ENCODE peak calls at places on chromosome 19, in ten cellular contexts. One of them, this sample, is unnamed.

GRCh38 chr19:38638461-38638860 is 9.0 kb upstream of the ACTN4 start:
- DNase-seq in hepatocyte: no peak
- DNase-seq in fibroblast of lung: no peak
- DNase-seq in SJSA1: no peak
- DNase-seq in AG04450: no peak
- DNase-seq in K562: no peak
- DNase-seq in PC-9: peak
- DNase-seq in psoas muscle: no peak
- DNase-seq in heart left ventricle: no peak
- DNase-seq in brain microvascular endothelial cell: no peak
- DNase-seq in this sample: no peak

GRCh38 chr19:4594199-4594598 is 34.7 kb upstream of the SEMA6B start:
- DNase-seq in psoas muscle: no peak
- DNase-seq in fibroblast of lung: no peak
- DNase-seq in PC-9: no peak
- DNase-seq in AG04450: no peak
- DNase-seq in brain microvascular endothelial cell: peak
- DNase-seq in SJSA1: no peak
- DNase-seq in hepatocyte: no peak
- DNase-seq in K562: no peak
- DNase-seq in heart left ventricle: no peak
- DNase-seq in this sample: no peak

GRCh38 chr19:33772102-33772857 is 24.4 kb upstream of the KCTD15 start:
- DNase-seq in heart left ventricle: no peak
- DNase-seq in psoas muscle: no peak
- DNase-seq in SJSA1: no peak
- DNase-seq in brain microvascular endothelial cell: no peak
- DNase-seq in AG04450: no peak
- DNase-seq in fibroblast of lung: no peak
- DNase-seq in K562: no peak
- DNase-seq in PC-9: no peak
- DNase-seq in hepatocyte: no peak
- DNase-seq in this sample: no peak

GRCh38 chr19:7783991-7784421 is 21.0 kb downstream of the CLEC4M start:
- DNase-seq in brain microvascular endothelial cell: peak
- DNase-seq in hepatocyte: peak
- DNase-seq in AG04450: peak
- DNase-seq in K562: no peak
- DNase-seq in PC-9: peak
- DNase-seq in psoas muscle: no peak
- DNase-seq in heart left ventricle: no peak
- DNase-seq in fibroblast of lung: peak
- DNase-seq in SJSA1: no peak
- DNase-seq in this sample: no peak

GRCh38 chr19:14699641-14700040 is 9.8 kb downstream of the ZNF333 start:
- DNase-seq in hepatocyte: no peak
- DNase-seq in AG04450: no peak
- DNase-seq in SJSA1: no peak
- DNase-seq in K562: no peak
- DNase-seq in fibroblast of lung: no peak
- DNase-seq in heart left ventricle: no peak
- DNase-seq in PC-9: no peak
- DNase-seq in brain microvascular endothelial cell: no peak
- DNase-seq in psoas muscle: no peak
- DNase-seq in this sample: peak

GRCh38 chr19:48715681-48716171 is 3.8 kb downstream of the MAMSTR start:
- DNase-seq in brain microvascular endothelial cell: no peak
- DNase-seq in hepatocyte: peak
- DNase-seq in psoas muscle: peak
- DNase-seq in AG04450: no peak
- DNase-seq in SJSA1: no peak
- DNase-seq in fibroblast of lung: no peak
- DNase-seq in PC-9: no peak
- DNase-seq in heart left ventricle: no peak
- DNase-seq in K562: no peak
- DNase-seq in this sample: no peak

GRCh38 chr19:11239377-11240000 is at the start of gene ANGPTL8:
- DNase-seq in SJSA1: no peak
- DNase-seq in psoas muscle: no peak
- DNase-seq in brain microvascular endothelial cell: no peak
- DNase-seq in AG04450: no peak
- DNase-seq in PC-9: no peak
- DNase-seq in heart left ventricle: no peak
- DNase-seq in fibroblast of lung: no peak
- DNase-seq in K562: no peak
- DNase-seq in hepatocyte: no peak
- DNase-seq in this sample: no peak

GRCh38 chr19:38831142-38831605 is 420 bp downstream of the ECH1 start:
- DNase-seq in SJSA1: no peak
- DNase-seq in heart left ventricle: peak
- DNase-seq in K562: no peak
- DNase-seq in fibroblast of lung: peak
- DNase-seq in psoas muscle: peak
- DNase-seq in hepatocyte: peak
- DNase-seq in AG04450: peak
- DNase-seq in brain microvascular endothelial cell: peak
- DNase-seq in PC-9: peak
- DNase-seq in this sample: peak

GRCh38 chr19:41998246-41999020 is 4.4 kb upstream of the ATP1A3 start:
- DNase-seq in AG04450: no peak
- DNase-seq in K562: peak
- DNase-seq in heart left ventricle: no peak
- DNase-seq in hepatocyte: peak
- DNase-seq in brain microvascular endothelial cell: peak
- DNase-seq in fibroblast of lung: peak
- DNase-seq in psoas muscle: no peak
- DNase-seq in SJSA1: no peak
- DNase-seq in PC-9: no peak
- DNase-seq in this sample: no peak

GRCh38 chr19:1156305-1156801 is 17.7 kb downstream of the SBNO2 start:
- DNase-seq in heart left ventricle: no peak
- DNase-seq in K562: no peak
- DNase-seq in psoas muscle: peak
- DNase-seq in fibroblast of lung: no peak
- DNase-seq in brain microvascular endothelial cell: no peak
- DNase-seq in hepatocyte: no peak
- DNase-seq in SJSA1: no peak
- DNase-seq in AG04450: no peak
- DNase-seq in PC-9: no peak
- DNase-seq in this sample: no peak

GRCh38 chr19:35027851-35028599 is 2.2 kb upstream of the SCN1B start:
- DNase-seq in fibroblast of lung: peak
- DNase-seq in SJSA1: no peak
- DNase-seq in PC-9: no peak
- DNase-seq in heart left ventricle: no peak
- DNase-seq in brain microvascular endothelial cell: peak
- DNase-seq in AG04450: no peak
- DNase-seq in K562: no peak
- DNase-seq in psoas muscle: peak
- DNase-seq in hepatocyte: no peak
- DNase-seq in this sample: no peak

GRCh38 chr19:34556500-34556899 is 74.9 kb downstream of the WTIP start:
- DNase-seq in heart left ventricle: no peak
- DNase-seq in brain microvascular endothelial cell: peak
- DNase-seq in hepatocyte: peak
- DNase-seq in fibroblast of lung: no peak
- DNase-seq in psoas muscle: no peak
- DNase-seq in PC-9: no peak
- DNase-seq in SJSA1: no peak
- DNase-seq in K562: peak
- DNase-seq in AG04450: no peak
- DNase-seq in this sample: peak

GRCh38 chr19:40229484-40229883 is 3.0 kb upstream of the CCNP start:
- DNase-seq in AG04450: no peak
- DNase-seq in psoas muscle: no peak
- DNase-seq in PC-9: no peak
- DNase-seq in fibroblast of lung: no peak
- DNase-seq in K562: no peak
- DNase-seq in brain microvascular endothelial cell: peak
- DNase-seq in heart left ventricle: no peak
- DNase-seq in SJSA1: no peak
- DNase-seq in hepatocyte: no peak
- DNase-seq in this sample: no peak

GRCh38 chr19:51497666-51498065 is 3.9 kb downstream of the SIGLEC12 start:
- DNase-seq in fibroblast of lung: no peak
- DNase-seq in hepatocyte: no peak
- DNase-seq in K562: peak
- DNase-seq in heart left ventricle: no peak
- DNase-seq in brain microvascular endothelial cell: no peak
- DNase-seq in PC-9: no peak
- DNase-seq in psoas muscle: no peak
- DNase-seq in SJSA1: no peak
- DNase-seq in AG04450: no peak
- DNase-seq in this sample: no peak

GRCh38 chr19:13633109-13633508 is 126.8 kb upstream of the CACNA1A start:
- DNase-seq in AG04450: peak
- DNase-seq in hepatocyte: peak
- DNase-seq in K562: no peak
- DNase-seq in psoas muscle: no peak
- DNase-seq in PC-9: no peak
- DNase-seq in fibroblast of lung: peak
- DNase-seq in SJSA1: no peak
- DNase-seq in heart left ventricle: no peak
- DNase-seq in brain microvascular endothelial cell: peak
- DNase-seq in this sample: peak

GRCh38 chr19:57558525-57558924 is 1.1 kb downstream of the ZNF550 start:
- DNase-seq in fibroblast of lung: peak
- DNase-seq in AG04450: no peak
- DNase-seq in SJSA1: no peak
- DNase-seq in PC-9: no peak
- DNase-seq in psoas muscle: no peak
- DNase-seq in heart left ventricle: no peak
- DNase-seq in K562: peak
- DNase-seq in hepatocyte: peak
- DNase-seq in brain microvascular endothelial cell: peak
- DNase-seq in this sample: no peak
- H3K4me3 ChIP-seq in fibroblast of lung: peak
- H3K4me3 ChIP-seq in AG04450: peak
- H3K4me3 ChIP-seq in SJSA1: peak
- H3K4me3 ChIP-seq in PC-9: peak
- H3K4me3 ChIP-seq in psoas muscle: peak
- H3K4me3 ChIP-seq in heart left ventricle: peak
- H3K4me3 ChIP-seq in K562: peak
- H3K4me3 ChIP-seq in hepatocyte: peak
- H3K4me3 ChIP-seq in brain microvascular endothelial cell: peak
- H3K4me3 ChIP-seq in this sample: peak

DNA sequence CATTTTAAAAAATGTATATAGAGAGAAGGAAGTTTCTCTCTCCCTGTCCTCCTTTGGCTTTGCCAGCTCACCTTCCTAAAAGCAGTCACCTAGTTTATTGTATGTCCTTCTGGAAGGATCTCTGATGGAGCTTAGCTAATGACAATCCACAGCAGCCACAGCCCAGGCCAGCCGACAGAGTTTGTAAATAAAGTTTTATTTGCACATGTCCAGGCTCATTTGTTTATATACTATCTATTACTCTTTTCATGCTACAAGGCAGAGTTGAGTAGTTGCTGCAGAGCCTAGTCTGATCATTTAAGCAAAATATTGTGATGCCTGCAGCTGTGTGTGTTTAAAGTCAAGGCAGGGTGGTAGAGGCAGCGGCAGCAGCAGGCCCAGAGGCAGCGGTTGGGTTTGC is 32.7 kb downstream of the NKPD1 start:
- DNase-seq in K562: no peak
- DNase-seq in SJSA1: no peak
- DNase-seq in hepatocyte: no peak
- DNase-seq in PC-9: no peak
- DNase-seq in fibroblast of lung: no peak
- DNase-seq in AG04450: no peak
- DNase-seq in psoas muscle: no peak
- DNase-seq in brain microvascular endothelial cell: no peak
- DNase-seq in heart left ventricle: no peak
- DNase-seq in this sample: no peak
- H3K27ac ChIP-seq in K562: no peak
- H3K27ac ChIP-seq in SJSA1: no peak
- H3K27ac ChIP-seq in hepatocyte: no peak
- H3K27ac ChIP-seq in PC-9: no peak
- H3K27ac ChIP-seq in fibroblast of lung: no peak
- H3K27ac ChIP-seq in AG04450: no peak
- H3K27ac ChIP-seq in psoas muscle: no peak
- H3K27ac ChIP-seq in brain microvascular endothelial cell: no peak
- H3K27ac ChIP-seq in heart left ventricle: no peak
- H3K27ac ChIP-seq in this sample: no peak

DNA sequence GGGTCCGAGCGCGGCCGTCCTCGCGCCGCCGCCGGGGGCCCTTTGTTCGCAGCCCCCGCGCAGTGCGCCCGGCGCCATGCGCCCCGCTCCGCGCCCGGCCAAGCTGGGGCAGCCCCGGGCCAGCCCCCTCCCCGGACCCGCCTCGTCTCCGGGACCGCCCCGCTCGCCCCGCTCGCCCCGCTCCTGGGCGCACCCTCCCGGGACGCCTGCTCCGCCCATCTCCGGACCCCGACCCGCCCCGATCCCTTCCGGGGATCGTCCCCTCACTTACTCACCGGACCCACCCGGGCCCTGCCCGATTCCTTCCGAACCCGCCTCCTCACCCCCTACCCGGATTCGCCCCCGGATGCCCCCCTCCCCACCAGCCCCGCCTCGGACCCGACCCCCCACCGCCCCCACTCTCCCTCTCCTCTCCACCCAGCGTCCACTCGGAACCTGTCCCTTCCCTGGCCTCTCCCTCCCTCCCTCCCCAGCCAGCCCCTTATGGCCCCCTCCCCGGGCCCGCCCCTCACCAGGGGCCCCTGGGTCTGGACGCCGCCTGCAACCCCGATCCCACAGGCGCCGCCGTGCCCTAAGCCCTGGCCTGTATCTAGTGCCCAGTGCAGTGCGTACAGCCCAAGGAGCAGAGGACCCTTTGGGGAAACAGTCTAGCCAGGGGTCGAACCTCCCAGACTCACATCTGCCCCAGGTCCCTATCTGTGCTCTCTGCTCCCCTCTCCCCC is at the start of gene CPAMD8:
- DNase-seq in SJSA1: no peak
- DNase-seq in fibroblast of lung: no peak
- DNase-seq in heart left ventricle: peak
- DNase-seq in K562: no peak
- DNase-seq in AG04450: no peak
- DNase-seq in PC-9: no peak
- DNase-seq in brain microvascular endothelial cell: no peak
- DNase-seq in hepatocyte: peak
- DNase-seq in psoas muscle: no peak
- DNase-seq in this sample: no peak
- H3K4me3 ChIP-seq in SJSA1: no peak
- H3K4me3 ChIP-seq in fibroblast of lung: no peak
- H3K4me3 ChIP-seq in heart left ventricle: peak
- H3K4me3 ChIP-seq in K562: no peak
- H3K4me3 ChIP-seq in AG04450: no peak
- H3K4me3 ChIP-seq in PC-9: peak
- H3K4me3 ChIP-seq in brain microvascular endothelial cell: no peak
- H3K4me3 ChIP-seq in hepatocyte: peak
- H3K4me3 ChIP-seq in psoas muscle: peak
- H3K4me3 ChIP-seq in this sample: no peak

DNA sequence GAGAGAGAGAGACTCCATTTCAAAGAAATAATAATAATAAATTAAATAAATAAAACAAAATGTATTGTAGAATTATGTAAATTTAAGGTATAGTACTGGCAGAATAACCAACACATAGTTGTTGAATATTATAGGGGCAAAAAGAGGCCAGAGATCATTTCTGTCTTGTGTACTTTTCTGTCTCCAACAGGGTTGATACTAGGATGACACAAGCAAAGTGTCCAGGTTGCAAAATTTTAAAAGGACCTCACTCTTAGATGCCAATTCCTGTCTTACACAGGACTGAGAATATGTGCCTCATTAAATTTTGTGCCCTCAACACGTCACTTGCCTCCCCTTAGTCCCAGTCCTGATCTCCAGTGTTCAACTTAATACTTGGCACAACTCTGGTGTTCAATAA is 2.2 kb upstream of the AP2S1 start:
- DNase-seq in hepatocyte: no peak
- DNase-seq in AG04450: no peak
- DNase-seq in PC-9: no peak
- DNase-seq in fibroblast of lung: no peak
- DNase-seq in brain microvascular endothelial cell: no peak
- DNase-seq in heart left ventricle: no peak
- DNase-seq in SJSA1: no peak
- DNase-seq in K562: no peak
- DNase-seq in psoas muscle: no peak
- DNase-seq in this sample: no peak
- H3K27ac ChIP-seq in hepatocyte: no peak
- H3K27ac ChIP-seq in AG04450: no peak
- H3K27ac ChIP-seq in PC-9: no peak
- H3K27ac ChIP-seq in fibroblast of lung: no peak
- H3K27ac ChIP-seq in brain microvascular endothelial cell: no peak
- H3K27ac ChIP-seq in heart left ventricle: no peak
- H3K27ac ChIP-seq in SJSA1: no peak
- H3K27ac ChIP-seq in K562: no peak
- H3K27ac ChIP-seq in psoas muscle: no peak
- H3K27ac ChIP-seq in this sample: no peak